ENCODE peak calls at places on chromosomes 4 and X, in eight cellular contexts. U, I, E, A, O, V, H and F are unnamed samples.

GRCh38 chr4:115424852-115425251 is 311.4 kb upstream of the NDST4 start:
- DNase-seq in E (no peak), V (no peak), O (no peak), H (no peak), U (no peak), I (no peak), A (no peak), F (no peak)

GRCh38 chrX:154047266-154047665 is 27.6 kb upstream of the IRAK1 start:
- DNase-seq in A (peak; percentile 35), H (no peak), I (no peak), E (no peak), U (no peak), V (no peak), O (no peak), F (no peak)

GRCh38 chrX:138929905-138930304 is 218.4 kb upstream of the FGF13 start:
- DNase-seq in I (no peak), H (no peak), V (no peak), E (no peak), U (no peak), O (no peak), A (no peak), F (no peak)

GRCh38 chrX:107602694-107603239 is 25.5 kb upstream of the PRPS1 start:
- DNase-seq in U (no peak), E (no peak), I (peak; percentile 2), O (no peak), A (no peak), H (no peak), V (no peak), F (peak; percentile 45)

GRCh38 chrX:23815376-23815775 is 32.4 kb downstream of the SAT1 start:
- DNase-seq in V (no peak), A (no peak), O (no peak), U (no peak), I (no peak), H (no peak), E (no peak), F (no peak)

GRCh38 chrX:17738002-17738713 is 865 bp downstream of the SCML1 start:
- DNase-seq in O (peak; percentile 27), V (peak; percentile 58), A (peak; percentile 32), E (peak; percentile 37), I (peak; percentile 10), U (no peak), H (no peak), F (peak; percentile 52)

GRCh38 chr4:7799306-7799705 is 140.4 kb downstream of the AFAP1 start:
- DNase-seq in I (no peak), U (no peak), A (no peak), H (no peak), E (no peak), O (no peak), V (no peak), F (no peak)

GRCh38 chr4:33184684-33185083 is 2464.5 kb downstream of the PCDH7 start:
- DNase-seq in E (no peak), H (no peak), V (no peak), U (no peak), A (peak; percentile 3), I (no peak), O (no peak), F (no peak)

GRCh38 chrX:139179592-139179991 is 350.9 kb upstream of the F9 start:
- DNase-seq in I (no peak), A (no peak), E (no peak), O (no peak), V (no peak), U (no peak), H (no peak), F (no peak)

GRCh38 chr4:6909970-6910339 is 329 bp downstream of the TBC1D14 start:
- DNase-seq in U (no peak), V (peak; percentile 68), E (no peak), A (no peak), I (no peak), O (peak; percentile 47), H (peak; percentile 28), F (peak; percentile 71)

GRCh38 chrX:110563276-110563675 is 204.6 kb downstream of the RTL9 start:
- DNase-seq in A (peak; percentile 51), E (no peak), O (no peak), H (no peak), I (peak; percentile 2), V (no peak), U (no peak), F (no peak)

GRCh38 chr4:3783691-3784306 is 17.6 kb downstream of the ADRA2C start:
- DNase-seq in O (peak; percentile 3), E (no peak), V (no peak), A (no peak), U (no peak), I (peak; percentile 37), H (no peak), F (no peak)

GRCh38 chrX:47179221-47179927 is 14.3 kb upstream of the UBA1 start:
- DNase-seq in O (no peak), H (no peak), U (no peak), I (peak; percentile 7), E (no peak), A (peak; percentile 26), V (peak; percentile 84), F (peak; percentile 75)

GRCh38 chr4:174479140-174479539 is 43.1 kb downstream of the HPGD start:
- DNase-seq in A (no peak), I (no peak), O (no peak), H (no peak), E (no peak), V (no peak), U (no peak), F (no peak)

GRCh38 chrX:104922206-104922621 is 298.3 kb downstream of the TEX13A start:
- DNase-seq in E (peak; percentile 36), V (peak; percentile 55), U (peak; percentile 2), H (peak; percentile 1), A (peak; percentile 67), I (peak; percentile 30), O (peak; percentile 68), F (peak; percentile 46)

GRCh38 chr4:39304651-39305050 is 61.5 kb downstream of the RFC1 start:
- DNase-seq in V (no peak), I (no peak), U (no peak), A (peak; percentile 33), O (no peak), H (no peak), E (no peak), F (no peak)

GRCh38 chrX:44223150-44223549 is 120.3 kb downstream of the EFHC2 start:
- DNase-seq in U (no peak), A (peak; percentile 78), I (no peak), H (no peak), V (no peak), E (no peak), O (peak; percentile 72), F (no peak)